ENCODE peak calls at places on chromosome 17, in seven cellular contexts. One of them, this sample, is unnamed. For H3K4me1, the result is how much of the 10 kb centered on the place peaks cover.

GRCh38 chr17:82828875-82829487 is 10.8 kb downstream of the ZNF750 start:
- DNase-seq in mesendoderm: no peak
- DNase-seq in effector memory CD4-positive, alpha-beta T cell: no peak
- DNase-seq in K562: no peak
- DNase-seq in gastrocnemius medialis: no peak
- DNase-seq in psoas muscle: no peak
- DNase-seq in MM.1S: no peak
- DNase-seq in this sample: no peak

GRCh38 chr17:38881600-38882191 is 11.8 kb downstream of the LASP1 start:
- DNase-seq in mesendoderm: no peak
- DNase-seq in effector memory CD4-positive, alpha-beta T cell: peak
- DNase-seq in K562: peak
- DNase-seq in gastrocnemius medialis: no peak
- DNase-seq in psoas muscle: peak
- DNase-seq in MM.1S: no peak
- DNase-seq in this sample: no peak

GRCh38 chr17:69111794-69112193 is 29.9 kb downstream of the ABCA6 start:
- DNase-seq in mesendoderm: no peak
- DNase-seq in effector memory CD4-positive, alpha-beta T cell: no peak
- DNase-seq in K562: no peak
- DNase-seq in gastrocnemius medialis: no peak
- DNase-seq in psoas muscle: no peak
- DNase-seq in MM.1S: no peak
- DNase-seq in this sample: no peak

GRCh38 chr17:40103082-40103741 is 2.8 kb upstream of the NR1D1 start:
- DNase-seq in mesendoderm: no peak
- DNase-seq in effector memory CD4-positive, alpha-beta T cell: no peak
- DNase-seq in K562: no peak
- DNase-seq in gastrocnemius medialis: no peak
- DNase-seq in psoas muscle: peak
- DNase-seq in MM.1S: no peak
- DNase-seq in this sample: no peak

GRCh38 chr17:10754109-10754508 is 24.3 kb upstream of the TMEM220 start:
- DNase-seq in mesendoderm: peak
- DNase-seq in effector memory CD4-positive, alpha-beta T cell: no peak
- DNase-seq in K562: peak
- DNase-seq in gastrocnemius medialis: no peak
- DNase-seq in psoas muscle: no peak
- DNase-seq in MM.1S: peak
- DNase-seq in this sample: no peak

GRCh38 chr17:9271989-9272388 is 250.7 kb downstream of the NTN1 start:
- DNase-seq in mesendoderm: no peak
- DNase-seq in effector memory CD4-positive, alpha-beta T cell: no peak
- DNase-seq in K562: no peak
- DNase-seq in gastrocnemius medialis: no peak
- DNase-seq in psoas muscle: no peak
- DNase-seq in MM.1S: no peak
- DNase-seq in this sample: no peak

GRCh38 chr17:42894283-42895184 is 6.1 kb upstream of the G6PC1 start:
- DNase-seq in mesendoderm: no peak
- DNase-seq in effector memory CD4-positive, alpha-beta T cell: no peak
- DNase-seq in K562: no peak
- DNase-seq in gastrocnemius medialis: no peak
- DNase-seq in psoas muscle: no peak
- DNase-seq in MM.1S: no peak
- DNase-seq in this sample: no peak

GRCh38 chr17:78890111-78890897 is 12.7 kb downstream of the CEP295NL start:
- DNase-seq in mesendoderm: no peak
- DNase-seq in effector memory CD4-positive, alpha-beta T cell: peak
- DNase-seq in K562: no peak
- DNase-seq in gastrocnemius medialis: peak
- DNase-seq in psoas muscle: peak
- DNase-seq in MM.1S: peak
- DNase-seq in this sample: peak

GRCh38 chr17:74924250-74924948 is at the start of gene OTOP2:
- DNase-seq in mesendoderm: no peak
- DNase-seq in effector memory CD4-positive, alpha-beta T cell: no peak
- DNase-seq in K562: no peak
- DNase-seq in gastrocnemius medialis: peak
- DNase-seq in psoas muscle: no peak
- DNase-seq in MM.1S: no peak
- DNase-seq in this sample: no peak

GRCh38 chr17:47220531-47220999 is 11.4 kb downstream of the MYL4 start:
- DNase-seq in mesendoderm: no peak
- DNase-seq in effector memory CD4-positive, alpha-beta T cell: no peak
- DNase-seq in K562: no peak
- DNase-seq in gastrocnemius medialis: no peak
- DNase-seq in psoas muscle: no peak
- DNase-seq in MM.1S: no peak
- DNase-seq in this sample: peak

GRCh38 chr17:59361916-59362810 is 30.7 kb downstream of the YPEL2 start:
- DNase-seq in mesendoderm: no peak
- DNase-seq in effector memory CD4-positive, alpha-beta T cell: no peak
- DNase-seq in K562: no peak
- DNase-seq in gastrocnemius medialis: no peak
- DNase-seq in psoas muscle: no peak
- DNase-seq in MM.1S: peak
- DNase-seq in this sample: peak

GRCh38 chr17:7354262-7354781 is 634 bp upstream of the TMEM95 start:
- DNase-seq in mesendoderm: peak
- DNase-seq in effector memory CD4-positive, alpha-beta T cell: no peak
- DNase-seq in K562: peak
- DNase-seq in gastrocnemius medialis: no peak
- DNase-seq in psoas muscle: no peak
- DNase-seq in MM.1S: no peak
- DNase-seq in this sample: no peak

GRCh38 chr17:9389116-9389515 is 186.5 kb downstream of the STX8 start:
- DNase-seq in mesendoderm: no peak
- DNase-seq in effector memory CD4-positive, alpha-beta T cell: no peak
- DNase-seq in K562: no peak
- DNase-seq in gastrocnemius medialis: no peak
- DNase-seq in psoas muscle: no peak
- DNase-seq in MM.1S: peak
- DNase-seq in this sample: peak

GRCh38 chr17:69928586-69928985 is 146.4 kb upstream of the KCNJ16 start:
- DNase-seq in mesendoderm: no peak
- DNase-seq in effector memory CD4-positive, alpha-beta T cell: no peak
- DNase-seq in K562: no peak
- DNase-seq in gastrocnemius medialis: no peak
- DNase-seq in psoas muscle: no peak
- DNase-seq in MM.1S: no peak
- DNase-seq in this sample: no peak

GRCh38 chr17:15882777-15883176 is 62.2 kb upstream of the ADORA2B start:
- DNase-seq in mesendoderm: no peak
- DNase-seq in effector memory CD4-positive, alpha-beta T cell: no peak
- DNase-seq in K562: no peak
- DNase-seq in gastrocnemius medialis: no peak
- DNase-seq in psoas muscle: no peak
- DNase-seq in MM.1S: no peak
- DNase-seq in this sample: no peak

GRCh38 chr17:39636587-39636926 is 387 bp upstream of the STARD3 start:
- DNase-seq in mesendoderm: no peak
- DNase-seq in effector memory CD4-positive, alpha-beta T cell: no peak
- DNase-seq in K562: no peak
- DNase-seq in gastrocnemius medialis: no peak
- DNase-seq in psoas muscle: no peak
- DNase-seq in MM.1S: no peak
- DNase-seq in this sample: no peak

GRCh38 chr17:1422907-1423306 is 22.9 kb upstream of the YWHAE start:
- DNase-seq in mesendoderm: peak
- DNase-seq in effector memory CD4-positive, alpha-beta T cell: no peak
- DNase-seq in K562: no peak
- DNase-seq in gastrocnemius medialis: peak
- DNase-seq in psoas muscle: peak
- DNase-seq in MM.1S: no peak
- DNase-seq in this sample: no peak

GRCh38 chr17:11899494-11899893 is 97.8 kb downstream of the ZNF18 start:
- DNase-seq in mesendoderm: peak
- DNase-seq in effector memory CD4-positive, alpha-beta T cell: no peak
- DNase-seq in K562: peak
- DNase-seq in gastrocnemius medialis: no peak
- DNase-seq in psoas muscle: no peak
- DNase-seq in MM.1S: no peak
- DNase-seq in this sample: no peak

GRCh38 chr17:67570797-67571196 is 146.9 kb upstream of the NOL11 start:
- DNase-seq in mesendoderm: no peak
- DNase-seq in effector memory CD4-positive, alpha-beta T cell: no peak
- DNase-seq in K562: no peak
- DNase-seq in gastrocnemius medialis: no peak
- DNase-seq in psoas muscle: no peak
- DNase-seq in MM.1S: no peak
- DNase-seq in this sample: no peak

GRCh38 chr17:76131061-76131691 is 9.9 kb downstream of the FOXJ1 start:
- DNase-seq in mesendoderm: no peak
- DNase-seq in effector memory CD4-positive, alpha-beta T cell: no peak
- DNase-seq in K562: no peak
- DNase-seq in gastrocnemius medialis: no peak
- DNase-seq in psoas muscle: no peak
- DNase-seq in MM.1S: no peak
- DNase-seq in this sample: no peak

GRCh38 chr17:48259710-48260291 is 152.2 kb downstream of the SNX11 start:
- DNase-seq in mesendoderm: peak
- DNase-seq in effector memory CD4-positive, alpha-beta T cell: no peak
- DNase-seq in K562: peak
- DNase-seq in gastrocnemius medialis: no peak
- DNase-seq in psoas muscle: no peak
- DNase-seq in MM.1S: peak
- DNase-seq in this sample: no peak

GRCh38 chr17:37706446-37706845 is 38.4 kb downstream of the HNF1B start:
- DNase-seq in mesendoderm: no peak
- DNase-seq in effector memory CD4-positive, alpha-beta T cell: no peak
- DNase-seq in K562: no peak
- DNase-seq in gastrocnemius medialis: no peak
- DNase-seq in psoas muscle: no peak
- DNase-seq in MM.1S: no peak
- DNase-seq in this sample: no peak
- H3K4me1 ChIP-seq in mesendoderm: under half
- H3K4me1 ChIP-seq in effector memory CD4-positive, alpha-beta T cell: under half
- H3K4me1 ChIP-seq in K562: under half
- H3K4me1 ChIP-seq in gastrocnemius medialis: under half
- H3K4me1 ChIP-seq in psoas muscle: under half
- H3K4me1 ChIP-seq in MM.1S: under half
- H3K4me1 ChIP-seq in this sample: under half

DNA sequence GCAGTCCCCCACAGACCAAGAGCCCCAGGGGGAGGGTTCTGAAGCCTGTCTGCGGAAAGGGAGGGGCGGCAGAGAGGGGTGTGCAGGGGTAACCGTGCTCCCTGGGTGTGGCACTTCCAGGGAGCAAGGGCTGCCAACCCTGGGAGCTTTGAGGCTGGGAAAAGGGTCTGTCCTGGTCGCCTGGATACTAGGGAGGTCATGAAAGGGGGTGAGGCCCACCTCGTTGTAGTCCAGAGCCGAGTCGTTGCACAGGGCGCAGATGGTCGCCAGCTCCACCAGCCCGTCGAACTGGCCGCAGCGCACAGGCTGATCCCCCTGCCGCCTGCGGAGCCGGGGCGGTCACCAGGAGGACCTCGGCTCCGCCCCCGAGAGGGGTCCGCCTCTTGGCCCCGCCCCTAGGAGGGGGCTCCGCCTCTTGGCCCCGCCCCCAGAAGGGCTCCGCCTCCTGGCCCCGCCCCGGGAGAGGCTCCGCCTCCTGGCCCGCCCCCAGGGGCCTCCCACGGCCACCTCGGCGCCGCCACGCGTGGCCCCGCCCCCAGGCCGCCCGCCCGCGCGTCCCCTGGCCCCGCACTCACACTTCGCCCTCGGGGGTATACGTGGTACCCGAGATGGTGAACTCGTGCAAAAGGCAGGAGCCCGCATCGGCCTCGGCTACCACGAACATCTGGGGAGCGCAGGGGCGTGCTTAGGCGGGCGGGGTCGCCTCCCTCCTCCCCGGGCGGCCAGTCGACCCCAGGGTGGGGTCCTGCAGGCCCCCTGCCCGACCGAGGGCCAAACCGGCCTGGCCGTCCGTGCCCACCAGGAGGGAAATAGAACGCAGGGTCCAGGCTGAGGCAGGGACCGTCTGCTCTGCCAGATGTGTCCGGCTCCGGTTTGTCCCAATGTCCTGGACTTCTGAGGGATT is 19.5 kb downstream of the ATP2A3 start:
- DNase-seq in mesendoderm: peak
- DNase-seq in effector memory CD4-positive, alpha-beta T cell: peak
- DNase-seq in K562: peak
- DNase-seq in gastrocnemius medialis: peak
- DNase-seq in psoas muscle: peak
- DNase-seq in MM.1S: no peak
- DNase-seq in this sample: peak
- H3K4me3 ChIP-seq in mesendoderm: peak
- H3K4me3 ChIP-seq in effector memory CD4-positive, alpha-beta T cell: no peak
- H3K4me3 ChIP-seq in K562: peak
- H3K4me3 ChIP-seq in gastrocnemius medialis: peak
- H3K4me3 ChIP-seq in psoas muscle: peak
- H3K4me3 ChIP-seq in MM.1S: no peak
- H3K4me3 ChIP-seq in this sample: no peak

GRCh38 chr17:27576429-27577123 is 54.4 kb upstream of the LGALS9 start:
- DNase-seq in mesendoderm: peak
- DNase-seq in effector memory CD4-positive, alpha-beta T cell: no peak
- DNase-seq in K562: no peak
- DNase-seq in gastrocnemius medialis: no peak
- DNase-seq in psoas muscle: no peak
- DNase-seq in MM.1S: no peak
- DNase-seq in this sample: no peak
- H3K4me1 ChIP-seq in mesendoderm: half or more
- H3K4me1 ChIP-seq in effector memory CD4-positive, alpha-beta T cell: under half
- H3K4me1 ChIP-seq in K562: half or more
- H3K4me1 ChIP-seq in gastrocnemius medialis: half or more
- H3K4me1 ChIP-seq in psoas muscle: half or more
- H3K4me1 ChIP-seq in MM.1S: under half
- H3K4me1 ChIP-seq in this sample: under half

GRCh38 chr17:72476575-72476986 is 355.8 kb downstream of the SOX9 start:
- DNase-seq in mesendoderm: peak
- DNase-seq in effector memory CD4-positive, alpha-beta T cell: no peak
- DNase-seq in K562: no peak
- DNase-seq in gastrocnemius medialis: no peak
- DNase-seq in psoas muscle: no peak
- DNase-seq in MM.1S: no peak
- DNase-seq in this sample: no peak
- H3K4me3 ChIP-seq in mesendoderm: no peak
- H3K4me3 ChIP-seq in effector memory CD4-positive, alpha-beta T cell: no peak
- H3K4me3 ChIP-seq in K562: no peak
- H3K4me3 ChIP-seq in gastrocnemius medialis: no peak
- H3K4me3 ChIP-seq in psoas muscle: no peak
- H3K4me3 ChIP-seq in MM.1S: no peak
- H3K4me3 ChIP-seq in this sample: no peak